ENCODE peak calls at places on chromosomes 12 and 14, in six cellular contexts. O, M, P, I, V and L are unnamed samples.

GRCh38 chr12:113932411-113933196 is 33.5 kb downstream of the RBM19 start:
- DNase-seq in O (peak), M (peak), P (no peak), I (peak), V (no peak), L (no peak)

GRCh38 chr12:131407221-131408035 is 303.5 kb upstream of the SFSWAP start:
- DNase-seq in O (no peak), M (no peak), P (no peak), I (no peak), V (no peak), L (no peak)

GRCh38 chr14:22613091-22613695 is 15.1 kb downstream of the ABHD4 start:
- DNase-seq in O (no peak), M (no peak), P (no peak), I (peak), V (no peak), L (no peak)

GRCh38 chr14:61607570-61608244 is 87.6 kb upstream of the HIF1A start:
- DNase-seq in O (no peak), M (no peak), P (no peak), I (no peak), V (no peak), L (no peak)

GRCh38 chr12:6927379-6927991 is at the start of gene ATN1:
- DNase-seq in O (peak), M (peak), P (peak), I (peak), V (peak), L (peak)

GRCh38 chr12:40436564-40436963 is 211.8 kb downstream of the LRRK2 start:
- DNase-seq in O (no peak), M (no peak), P (no peak), I (no peak), V (no peak), L (no peak)

GRCh38 chr12:52506858-52507715 is 13.1 kb downstream of the KRT5 start:
- DNase-seq in O (no peak), M (peak), P (no peak), I (peak), V (peak), L (peak)

GRCh38 chr12:107903377-107904061 is 129.0 kb downstream of the ASCL4 start:
- DNase-seq in O (peak), M (peak), P (peak), I (peak), V (peak), L (no peak)

GRCh38 chr14:90499908-90500664 is 103.3 kb downstream of the CALM1 start:
- DNase-seq in O (no peak), M (no peak), P (peak), I (no peak), V (no peak), L (no peak)

GRCh38 chr14:21384494-21384851 is 654 bp upstream of the SUPT16H start:
- DNase-seq in O (no peak), M (no peak), P (no peak), I (no peak), V (no peak), L (no peak)

GRCh38 chr14:79418649-79419415 is 792.5 kb downstream of the DIO2 start:
- DNase-seq in O (no peak), M (no peak), P (no peak), I (no peak), V (no peak), L (no peak)

GRCh38 chr12:116745554-116745953 is 7.4 kb downstream of the RNFT2 start:
- DNase-seq in O (no peak), M (no peak), P (no peak), I (no peak), V (no peak), L (no peak)
- H3K27ac ChIP-seq in O (no peak), M (no peak), P (no peak), I (no peak), V (no peak), L (no peak)

GRCh38 chr14:106848330-106849121 is 1322.1 kb downstream of the TMEM121 start:
- DNase-seq in O (peak), M (no peak), P (no peak), I (no peak), V (no peak), L (no peak)
- H3K4me3 ChIP-seq in O (no peak), M (no peak), P (no peak), I (no peak), V (no peak), L (no peak)

GRCh38 chr14:94975366-94975765 is 182.0 kb downstream of the DICER1 start:
- DNase-seq in O (no peak), M (no peak), P (no peak), I (no peak), V (no peak), L (no peak)
- H3K27ac ChIP-seq in O (no peak), M (no peak), P (no peak), I (no peak), V (no peak), L (no peak)

GRCh38 chr14:68780358-68781160 is 12.3 kb downstream of the ZFP36L1 start:
- DNase-seq in O (peak), M (peak), P (peak), I (peak), V (no peak), L (no peak)
- H3K4me3 ChIP-seq in O (no peak), M (no peak), P (no peak), I (peak), V (no peak), L (no peak)

GRCh38 chr12:77751939-77752338 is 78.8 kb upstream of the NAV3 start:
- DNase-seq in O (no peak), M (peak), P (no peak), I (no peak), V (no peak), L (no peak)
- H3K27ac ChIP-seq in O (no peak), M (no peak), P (no peak), I (no peak), V (no peak), L (no peak)

DNA sequence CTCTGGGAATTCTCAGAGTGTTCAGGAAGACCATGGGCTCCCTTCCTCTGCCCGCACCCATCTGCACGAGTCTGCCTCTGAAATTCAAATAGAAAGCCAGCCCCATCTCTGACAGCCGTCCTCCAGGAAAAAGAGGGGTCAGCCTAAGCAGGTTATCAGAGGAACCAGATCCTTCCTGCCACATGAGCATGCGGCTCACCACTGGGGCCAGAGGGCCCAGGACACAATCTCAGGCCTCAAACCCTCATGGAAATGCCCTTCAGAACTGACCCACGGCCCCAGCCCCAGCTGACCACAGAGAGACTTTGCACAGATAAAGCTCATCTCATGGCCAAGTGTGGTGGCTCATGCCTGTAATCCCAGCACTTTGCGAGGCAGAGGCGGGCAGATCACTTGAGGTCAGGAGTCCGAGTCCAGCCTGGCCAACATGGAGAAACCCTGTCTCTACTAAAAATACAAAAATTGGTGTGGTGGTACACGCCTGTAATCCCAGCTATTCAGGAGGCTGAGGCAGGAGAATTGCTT is 23.2 kb downstream of the PXN start:
- DNase-seq in O (peak), M (no peak), P (no peak), I (no peak), V (no peak), L (no peak)
- H3K4me3 ChIP-seq in O (no peak), M (no peak), P (no peak), I (no peak), V (no peak), L (no peak)

DNA sequence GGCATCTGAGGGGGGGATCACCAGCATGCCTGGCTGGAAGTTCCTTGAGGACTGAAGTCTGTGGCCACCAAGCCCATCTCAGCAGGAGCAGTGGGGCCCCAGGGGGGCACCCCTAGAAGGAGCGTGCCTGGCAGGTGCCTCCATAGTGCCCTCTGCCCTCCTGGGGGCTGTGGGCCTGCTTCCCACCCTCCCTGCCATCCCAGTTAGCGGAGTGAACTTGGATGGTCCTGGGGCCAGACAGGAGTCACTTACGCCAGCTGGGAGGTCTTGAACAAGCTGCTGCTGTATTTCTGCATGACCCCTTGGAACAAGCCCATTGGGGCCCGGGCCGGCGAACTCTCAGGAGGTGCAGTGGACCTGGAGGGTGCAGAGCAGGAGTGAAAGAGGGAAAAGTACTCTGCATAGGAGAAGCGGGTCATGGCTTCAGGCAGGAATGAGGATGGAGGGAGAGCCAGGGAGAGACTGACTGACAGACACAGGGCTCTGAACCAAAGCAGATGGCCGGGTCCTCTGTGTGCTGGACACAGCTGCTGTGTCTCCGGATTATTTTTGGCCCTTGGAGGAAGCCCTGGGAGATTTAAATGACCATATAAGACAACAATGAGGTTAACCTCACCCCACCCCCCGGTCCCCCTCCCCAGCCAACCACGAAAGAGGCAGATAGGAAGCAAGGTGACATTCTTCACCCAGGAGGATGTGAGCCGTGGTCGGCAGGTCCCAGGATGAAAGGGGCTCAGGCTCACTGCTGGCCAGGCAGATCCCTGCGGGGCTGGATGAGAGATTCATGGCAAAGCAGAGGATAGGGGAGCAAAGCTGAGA is 19.6 kb downstream of the ASB2 start:
- DNase-seq in O (no peak), M (no peak), P (no peak), I (no peak), V (no peak), L (no peak)
- H3K27ac ChIP-seq in O (no peak), M (peak), P (peak), I (no peak), V (no peak), L (no peak)

GRCh38 chr14:101969480-101969879 is 5.1 kb downstream of the DYNC1H1 start:
- DNase-seq in O (no peak), M (no peak), P (no peak), I (no peak), V (no peak), L (no peak)
- H3K4me3 ChIP-seq in O (no peak), M (no peak), P (no peak), I (no peak), V (no peak), L (no peak)